ENCODE peak calls at places on chromosomes 5 and 9, in seven cellular contexts. Y is H9, P is mesendoderm, I is neuronal stem cell, F is H1, M is trophoblast cell, N is mesenchymal stem cell. A is an unnamed sample.

GRCh38 chr5:157167219-157167621 is 1.2 kb upstream of the GARIN3 start:
- DNase-seq in N (peak), Y (no peak), I (no peak), P (peak), M (no peak), F (no peak), A (peak)

GRCh38 chr5:35644543-35644942 is 26.9 kb downstream of the SPEF2 start:
- DNase-seq in Y (peak), N (no peak), M (no peak), I (no peak), P (peak), F (no peak), A (no peak)

GRCh38 chr9:33782395-33783152 is 12.8 kb upstream of the PRSS3 start:
- DNase-seq in N (peak), P (no peak), Y (no peak), M (no peak), I (no peak), F (no peak), A (peak)

GRCh38 chr9:125748511-125749099 is 1.4 kb downstream of the PBX3 start:
- DNase-seq in F (no peak), Y (no peak), P (peak), M (no peak), N (peak), I (no peak), A (no peak)

GRCh38 chr9:77769246-77769645 is 121.1 kb upstream of the GNA14 start:
- DNase-seq in N (no peak), P (no peak), F (no peak), Y (no peak), M (no peak), I (no peak), A (no peak)

GRCh38 chr5:170426149-170426767 is 37.1 kb upstream of the KCNMB1 start:
- DNase-seq in P (no peak), Y (no peak), I (no peak), F (no peak), N (no peak), M (no peak), A (no peak)

GRCh38 chr5:157740211-157740610 is 3.3 kb upstream of the LSM11 start:
- DNase-seq in N (peak), M (peak), I (no peak), Y (peak), P (peak), F (no peak), A (no peak)

GRCh38 chr5:159155960-159156359 is 53.4 kb downstream of the RNF145 start:
- DNase-seq in M (no peak), I (no peak), P (no peak), N (no peak), Y (no peak), F (no peak), A (no peak)

GRCh38 chr5:143227301-143227700 is 176.2 kb downstream of the NR3C1 start:
- DNase-seq in N (no peak), F (no peak), P (no peak), M (no peak), I (no peak), Y (no peak), A (no peak)

GRCh38 chr5:79146352-79146751 is 34.7 kb downstream of the BHMT start:
- DNase-seq in Y (no peak), I (no peak), N (no peak), P (no peak), M (no peak), F (no peak), A (peak)

GRCh38 chr5:149887622-149888183 is 56.9 kb downstream of the PDE6A start:
- DNase-seq in Y (no peak), F (no peak), P (no peak), M (no peak), N (peak), I (no peak), A (peak)

GRCh38 chr9:106862115-106862945 is 636 bp upstream of the ZNF462 start:
- DNase-seq in M (peak), F (no peak), Y (peak), P (peak), I (peak), N (peak), A (peak)

GRCh38 chr9:134642385-134643181 is 980 bp downstream of the COL5A1 start:
- DNase-seq in P (peak), F (no peak), N (peak), I (peak), M (no peak), Y (peak), A (peak)

GRCh38 chr9:94919376-94920098 is 193.0 kb downstream of the AOPEP start:
- DNase-seq in N (peak), F (no peak), P (no peak), Y (no peak), I (no peak), M (peak), A (peak)

GRCh38 chr9:38182321-38182720 is 113.3 kb upstream of the SHB start:
- DNase-seq in I (no peak), M (no peak), Y (no peak), P (no peak), N (peak), F (no peak), A (no peak)

GRCh38 chr5:95760291-95761191 is 29.4 kb downstream of the RHOBTB3 start:
- DNase-seq in M (no peak), Y (no peak), P (peak), F (no peak), N (peak), I (no peak), A (peak)

GRCh38 chr9:13863112-13863511 is 450.8 kb downstream of the NFIB start:
- DNase-seq in Y (no peak), F (no peak), P (no peak), N (no peak), I (no peak), M (no peak), A (peak)

GRCh38 chr5:133106343-133106742 is 54.5 kb downstream of the HSPA4 start:
- DNase-seq in F (no peak), N (no peak), Y (no peak), I (no peak), M (no peak), P (no peak), A (no peak)

GRCh38 chr9:133342083-133342406 is 5.9 kb downstream of the MED22 start:
- DNase-seq in Y (peak), P (peak), I (no peak), N (no peak), M (no peak), F (no peak), A (no peak)

GRCh38 chr9:133340916-133341315 is 4.9 kb upstream of the SURF6 start:
- DNase-seq in I (no peak), M (no peak), Y (no peak), P (no peak), F (no peak), N (no peak), A (no peak)

GRCh38 chr9:133342570-133342969 is 5.4 kb downstream of the MED22 start:
- DNase-seq in N (no peak), M (no peak), F (no peak), Y (peak), P (peak), I (no peak), A (no peak)

GRCh38 chr9:133340256-133340655 is 4.3 kb upstream of the SURF6 start:
- DNase-seq in N (no peak), P (no peak), Y (no peak), F (no peak), M (no peak), I (no peak), A (no peak)

GRCh38 chr9:133341369-133342082 is 5.5 kb upstream of the SURF6 start:
- DNase-seq in P (no peak), F (no peak), Y (no peak), N (no peak), M (no peak), I (no peak), A (no peak)
- H2BK5ac ChIP-seq in P (no peak), F (no peak), Y (no peak), N (no peak), M (no peak), I (no peak), A (no peak)

DNA sequence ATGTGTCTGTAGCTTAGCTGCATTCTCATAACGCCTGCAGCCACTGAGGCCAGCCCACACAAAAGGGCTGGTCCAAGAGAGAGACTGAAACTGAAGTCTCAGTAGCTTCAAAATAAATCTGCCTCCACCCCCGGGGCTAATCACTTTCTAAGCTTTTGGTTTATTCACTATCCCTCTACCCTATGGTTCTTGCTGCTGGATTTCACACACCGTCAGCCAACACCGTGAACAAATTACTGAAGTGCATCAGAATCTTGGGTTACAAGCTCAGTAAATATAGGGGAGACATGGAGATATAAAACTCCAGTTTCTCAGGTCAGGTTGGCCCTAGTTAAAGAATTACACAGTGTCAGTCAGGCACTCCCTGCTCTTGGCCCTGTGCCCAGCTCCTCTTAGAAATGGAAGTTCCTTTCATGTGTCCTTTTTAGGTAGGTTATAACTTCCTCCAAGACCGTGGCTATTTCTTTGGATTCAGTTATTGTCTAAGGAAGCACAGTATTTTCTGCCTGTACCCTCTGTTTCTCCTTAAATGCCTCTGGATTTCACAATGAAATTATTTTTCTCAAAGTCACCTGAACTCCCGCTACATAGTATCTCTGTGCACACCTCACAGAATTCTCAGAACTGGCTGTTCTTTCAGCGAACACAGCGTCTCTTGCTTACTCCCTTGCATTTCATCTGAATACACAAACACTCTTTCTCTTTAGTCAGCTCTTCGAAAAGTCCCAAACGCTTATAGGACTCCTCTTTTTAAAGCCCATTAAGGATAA is 112.5 kb downstream of the FAM174A start:
- DNase-seq in M (no peak), I (no peak), P (no peak), N (no peak), Y (no peak), F (no peak), A (no peak)
- H2BK5ac ChIP-seq in M (no peak), I (no peak), P (no peak), N (no peak), Y (no peak), F (no peak), A (no peak)

GRCh38 chr9:108866001-108866420 is 3.9 kb downstream of the ACTL7A start:
- DNase-seq in I (no peak), Y (no peak), F (no peak), P (no peak), N (no peak), M (no peak), A (no peak)

GRCh38 chr9:108864446-108864845 is 2.4 kb downstream of the ACTL7A start:
- DNase-seq in M (no peak), N (no peak), I (no peak), Y (no peak), F (no peak), P (no peak), A (no peak)

GRCh38 chr9:108867829-108868228 is 5.8 kb downstream of the ACTL7A start:
- DNase-seq in N (no peak), P (no peak), M (no peak), F (no peak), I (no peak), Y (no peak), A (no peak)

GRCh38 chr9:108865037-108865436 is 3.0 kb downstream of the ACTL7A start:
- DNase-seq in N (no peak), Y (no peak), F (no peak), I (no peak), M (no peak), P (no peak), A (no peak)

DNA sequence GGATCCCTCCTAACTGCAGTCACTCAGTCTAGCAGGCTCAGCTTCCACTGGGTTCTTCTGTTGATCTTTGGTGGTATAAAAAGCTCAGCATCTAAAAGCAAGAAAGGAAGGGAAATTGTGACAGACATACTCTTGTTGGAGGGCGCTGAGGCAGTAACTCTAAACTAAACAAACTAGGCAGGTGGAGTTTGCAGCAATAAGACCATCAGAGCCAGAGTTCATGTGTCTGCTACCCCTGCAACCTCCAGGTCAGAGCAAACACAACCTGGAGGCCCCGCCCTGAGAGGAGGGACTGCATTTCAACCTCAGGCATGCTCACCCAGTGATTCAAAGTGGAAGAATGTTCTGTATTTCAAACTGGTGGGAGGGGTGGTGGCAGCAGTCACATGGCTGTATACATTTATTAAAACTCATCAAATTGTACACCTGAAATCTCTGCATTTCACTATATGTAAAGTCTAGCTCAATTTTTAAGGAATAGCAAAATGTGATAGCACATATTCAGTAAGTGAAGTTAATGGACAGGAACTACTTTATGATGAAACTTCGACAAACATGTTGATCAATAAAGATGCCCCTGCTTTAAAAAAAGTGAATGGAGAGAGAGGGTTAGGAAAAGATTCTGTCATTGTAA is 7.1 kb downstream of the ACTL7A start:
- DNase-seq in N (peak), Y (no peak), F (no peak), P (peak), M (peak), I (no peak), A (peak)
- H2BK5ac ChIP-seq in N (no peak), Y (no peak), F (no peak), P (no peak), M (no peak), I (no peak), A (no peak)

DNA sequence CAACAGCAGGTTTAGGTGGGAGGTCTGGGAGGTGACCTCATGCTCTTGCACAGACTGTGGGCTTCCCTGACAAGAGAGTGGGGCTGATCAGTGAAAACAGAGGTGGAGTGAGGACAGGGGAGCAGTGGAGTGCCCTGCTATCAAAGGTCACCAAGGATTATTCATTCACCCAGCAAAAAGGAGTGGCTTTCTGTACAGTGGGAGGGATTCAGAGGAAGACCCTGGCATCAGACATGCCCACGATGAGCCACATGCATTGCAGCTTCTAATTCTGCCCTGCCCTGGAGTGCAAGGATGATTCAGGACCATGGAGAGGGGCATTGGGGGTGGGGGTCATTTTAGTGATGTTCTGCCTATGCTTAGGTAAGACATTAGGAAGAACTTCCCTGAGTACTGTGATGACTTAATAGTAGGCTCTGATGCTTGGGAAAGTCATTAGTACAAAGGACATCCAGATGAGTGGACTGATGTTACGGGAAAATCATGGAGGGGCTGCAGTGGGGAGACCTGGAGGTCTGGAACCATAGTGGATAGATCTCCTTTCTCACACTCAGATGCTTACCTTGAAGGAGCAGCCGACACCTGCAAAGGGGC is 12.8 kb downstream of the TRAF1 start:
- DNase-seq in Y (no peak), M (no peak), F (no peak), N (no peak), I (peak), P (peak), A (no peak)
- H2BK5ac ChIP-seq in Y (no peak), M (no peak), F (no peak), N (no peak), I (no peak), P (no peak), A (no peak)

DNA sequence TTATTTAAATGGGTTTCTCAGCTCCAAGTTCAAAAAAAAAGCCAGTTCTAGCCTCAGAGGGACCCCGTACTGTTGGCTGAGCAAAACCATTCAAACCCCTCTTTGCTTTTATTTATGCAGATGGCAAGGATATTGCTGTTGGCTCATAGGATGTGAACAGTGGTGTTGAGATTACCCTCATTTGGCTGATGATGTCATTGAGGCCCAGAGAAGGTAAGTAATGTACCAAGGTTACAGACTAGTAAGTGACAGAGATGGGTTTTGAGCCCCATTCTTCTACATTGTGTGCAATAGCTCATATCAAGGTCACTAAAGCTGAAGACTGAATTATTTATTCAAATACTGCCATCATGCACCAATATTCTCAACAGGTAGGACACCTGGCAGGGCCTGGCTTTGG is 122.2 kb upstream of the PCA3 start:
- DNase-seq in M (no peak), F (no peak), I (no peak), N (no peak), P (no peak), Y (no peak), A (no peak)
- H2BK5ac ChIP-seq in M (no peak), F (no peak), I (no peak), N (no peak), P (no peak), Y (no peak), A (no peak)

DNA sequence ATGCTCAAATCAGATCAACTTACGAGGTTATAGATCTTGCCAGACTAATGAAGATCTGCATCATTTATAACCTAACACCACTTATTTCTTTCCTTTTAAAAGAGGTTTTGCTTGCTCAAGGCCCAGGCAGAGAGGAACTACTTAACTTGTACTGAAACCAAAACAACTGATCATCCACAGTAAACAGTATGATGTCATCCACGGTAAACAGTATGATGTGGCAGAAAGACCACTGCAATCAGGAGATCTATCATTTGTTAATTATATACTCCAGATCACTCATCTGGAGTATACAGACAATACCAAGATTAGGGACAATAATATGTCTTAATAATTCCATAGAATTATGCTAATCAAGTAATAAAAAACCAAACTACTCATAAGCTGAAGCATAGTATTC is 116.8 kb downstream of the ADAMTS6 start:
- DNase-seq in P (peak), F (no peak), I (no peak), N (peak), Y (no peak), M (no peak), A (peak)
- H2BK5ac ChIP-seq in P (no peak), F (no peak), I (no peak), N (no peak), Y (no peak), M (no peak), A (peak)

A was measured in IMR-90.